ENCODE peak calls at places on chromosomes 1 and 21, in ten cellular contexts. X, Q, T, P, H, D, K, L, G and A are unnamed samples.

GRCh38 chr1:199954701-199955100 is 72.8 kb upstream of the NR5A2 start:
- DNase-seq in X (no peak), Q (peak; percentile 74), T (no peak), P (no peak), H (no peak), D (no peak), K (peak; percentile 34), L (no peak), G (peak; percentile 21), A (no peak)

GRCh38 chr1:48498096-48498791 is 26.2 kb upstream of the SPATA6 start:
- DNase-seq in X (peak; percentile 75), Q (peak; percentile 55), T (peak; percentile 68), P (peak; percentile 48), H (peak; percentile 73), D (peak; percentile 79), K (peak; percentile 91), L (peak; percentile 61), G (peak; percentile 74), A (peak; percentile 71)

GRCh38 chr21:26777166-26777565 is 68.0 kb downstream of the ADAMTS1 start:
- DNase-seq in X (no peak), Q (no peak), T (no peak), P (no peak), H (no peak), D (no peak), K (no peak), L (no peak), G (no peak), A (no peak)

GRCh38 chr1:205275133-205275532 is 46.4 kb downstream of the NUAK2 start:
- DNase-seq in X (no peak), Q (no peak), T (no peak), P (no peak), H (no peak), D (no peak), K (peak; percentile 84), L (no peak), G (no peak), A (no peak)

GRCh38 chr1:58911841-58912553 is 128.2 kb upstream of the JUN start:
- DNase-seq in X (no peak), Q (no peak), T (no peak), P (no peak), H (no peak), D (no peak), K (no peak), L (no peak), G (no peak), A (no peak)

GRCh38 chr1:152374451-152374850 is 14.6 kb upstream of the FLG2 start:
- DNase-seq in X (no peak), Q (no peak), T (peak; percentile 41), P (no peak), H (no peak), D (no peak), K (no peak), L (no peak), G (no peak), A (no peak)

GRCh38 chr1:180358649-180359048 is 128.6 kb downstream of the LHX4 start:
- DNase-seq in X (no peak), Q (no peak), T (peak; percentile 6), P (no peak), H (no peak), D (no peak), K (peak; percentile 25), L (no peak), G (peak; percentile 84), A (peak; percentile 59)

GRCh38 chr1:88462481-88463261 is 221.4 kb upstream of the PKN2 start:
- DNase-seq in X (peak; percentile 32), Q (no peak), T (no peak), P (no peak), H (peak; percentile 23), D (no peak), K (no peak), L (peak; percentile 8), G (peak; percentile 53), A (peak; percentile 15)

GRCh38 chr1:182869241-182869666 is 30.1 kb downstream of the DHX9 start:
- DNase-seq in X (no peak), Q (no peak), T (no peak), P (no peak), H (no peak), D (no peak), K (no peak), L (no peak), G (peak; percentile 19), A (no peak)

GRCh38 chr1:51509773-51510172 is 9.3 kb downstream of the EPS15 start:
- DNase-seq in X (no peak), Q (no peak), T (no peak), P (no peak), H (no peak), D (no peak), K (no peak), L (no peak), G (no peak), A (no peak)

GRCh38 chr1:115063238-115063901 is 25.9 kb downstream of the TSPAN2 start:
- DNase-seq in X (peak; percentile 52), Q (no peak), T (no peak), P (no peak), H (no peak), D (no peak), K (no peak), L (no peak), G (no peak), A (no peak)

GRCh38 chr1:2014181-2014580 is 5.0 kb upstream of the GABRD start:
- DNase-seq in X (no peak), Q (no peak), T (no peak), P (no peak), H (no peak), D (no peak), K (no peak), L (no peak), G (no peak), A (no peak)

GRCh38 chr1:169809370-169810095 is 14.8 kb upstream of the METTL18 start:
- DNase-seq in X (peak; percentile 57), Q (peak; percentile 52), T (no peak), P (peak; percentile 4), H (peak; percentile 48), D (no peak), K (no peak), L (peak; percentile 16), G (peak; percentile 20), A (peak; percentile 48)

GRCh38 chr1:115969509-115969908 is 6.8 kb upstream of the SLC22A15 start:
- DNase-seq in X (no peak), Q (peak; percentile 67), T (no peak), P (no peak), H (no peak), D (no peak), K (no peak), L (no peak), G (peak; percentile 17), A (peak; percentile 7)

GRCh38 chr1:56258395-56258794 is 321.0 kb downstream of the PLPP3 start:
- DNase-seq in X (no peak), Q (no peak), T (no peak), P (no peak), H (no peak), D (no peak), K (no peak), L (no peak), G (no peak), A (no peak)

GRCh38 chr1:26959722-26960624 is at the start of gene KDF1:
- DNase-seq in X (no peak), Q (no peak), T (no peak), P (no peak), H (no peak), D (no peak), K (peak; percentile 90), L (no peak), G (no peak), A (no peak)

GRCh38 chr21:44090332-44090731 is 16.9 kb upstream of the PWP2 start:
- DNase-seq in X (no peak), Q (peak; percentile 90), T (no peak), P (no peak), H (no peak), D (no peak), K (peak; percentile 89), L (no peak), G (no peak), A (no peak)

GRCh38 chr1:231688989-231689388 is 62.4 kb downstream of the DISC1 start:
- DNase-seq in X (no peak), Q (no peak), T (no peak), P (no peak), H (no peak), D (no peak), K (no peak), L (no peak), G (no peak), A (no peak)

GRCh38 chr1:231690072-231690471 is 63.5 kb downstream of the DISC1 start:
- DNase-seq in X (no peak), Q (no peak), T (no peak), P (no peak), H (no peak), D (no peak), K (no peak), L (no peak), G (no peak), A (no peak)

GRCh38 chr1:231693361-231694080 is 66.9 kb downstream of the DISC1 start:
- DNase-seq in X (no peak), Q (no peak), T (no peak), P (no peak), H (no peak), D (no peak), K (no peak), L (no peak), G (no peak), A (no peak)

GRCh38 chr1:231694081-231694443 is 67.5 kb downstream of the DISC1 start:
- DNase-seq in X (no peak), Q (no peak), T (no peak), P (no peak), H (no peak), D (no peak), K (no peak), L (no peak), G (no peak), A (no peak)

GRCh38 chr1:231691618-231692259 is 65.1 kb downstream of the DISC1 start:
- DNase-seq in X (peak; percentile 49), Q (no peak), T (peak; percentile 23), P (no peak), H (peak; percentile 14), D (no peak), K (no peak), L (peak; percentile 42), G (peak; percentile 45), A (peak; percentile 30)
- TF ChIP-seq CTCF in X (peak; percentile 93), Q (no peak), T (peak; percentile 68), P (peak; percentile 73), H (peak; percentile 58), D (peak; percentile 44), K (no peak), L (peak; percentile 84), G (peak; percentile 69), A (peak; percentile 81)

GRCh38 chr1:6820899-6821298 is 35.6 kb downstream of the CAMTA1 start:
- DNase-seq in X (no peak), Q (no peak), T (no peak), P (no peak), H (no peak), D (no peak), K (no peak), L (no peak), G (no peak), A (no peak)
- H3K4me3 ChIP-seq in X (no peak overlapping the region), Q (no peak overlapping the region), T (no peak overlapping the region), P (no peak overlapping the region), H (no peak overlapping the region), D (no peak overlapping the region), K (no peak overlapping the region), L (no peak overlapping the region), G (no peak overlapping the region), A (no peak overlapping the region)

GRCh38 chr21:46639489-46640386 is 4.3 kb downstream of the PRMT2 start:
- DNase-seq in X (peak; percentile 42), Q (peak; percentile 11), T (no peak), P (no peak), H (peak; percentile 46), D (no peak), K (no peak), L (no peak), G (no peak), A (peak; percentile 34)
- TF ChIP-seq CTCF in X (peak; percentile 27), Q (peak; percentile 54), T (peak; percentile 51), P (peak; percentile 56), H (peak; percentile 44), D (peak; percentile 28), K (no peak), L (peak; percentile 20), G (peak; percentile 50), A (peak; percentile 47)

GRCh38 chr1:90723561-90724108 is 6.5 kb upstream of the BARHL2 start:
- DNase-seq in X (no peak), Q (no peak), T (no peak), P (no peak), H (no peak), D (no peak), K (no peak), L (no peak), G (no peak), A (no peak)
- H3K4me3 ChIP-seq in X (no peak overlapping the region), Q (no peak overlapping the region), T (no peak overlapping the region), P (peak overlapping the region; percentile 29), H (no peak overlapping the region), D (peak overlapping the region; percentile 43), K (peak overlapping the region; percentile 65), L (peak overlapping the region; percentile 34), G (no peak overlapping the region), A (peak overlapping the region; percentile 10)